ENCODE peak calls at places on chromosomes 7 and 10, in six cellular contexts. F is EL, J is iPS-NIHi11, L is astrocyte of the spinal cord, C is left lung, R is IMR-90. V is an unnamed sample.

GRCh38 chr7:124351950-124352349 is 319.1 kb upstream of the TMEM229A start:
- DNase-seq in F (no peak), C (no peak), L (no peak), J (no peak), R (no peak), V (no peak)

GRCh38 chr7:129644634-129645230 is 33.2 kb downstream of the NRF1 start:
- DNase-seq in L (peak), J (no peak), C (no peak), R (peak), F (peak), V (peak)

GRCh38 chr10:19048479-19048878 is at the start of gene MALRD1:
- DNase-seq in J (no peak), L (no peak), R (no peak), F (no peak), C (no peak), V (no peak)

GRCh38 chr10:62037166-62037831 is 135.8 kb downstream of the ARID5B start:
- DNase-seq in J (no peak), F (peak), L (peak), C (no peak), R (peak), V (peak)

GRCh38 chr7:26348987-26349809 is 57.5 kb downstream of the SNX10 start:
- DNase-seq in J (no peak), F (peak), C (no peak), R (no peak), L (no peak), V (no peak)

GRCh38 chr10:34112431-34112830 is 702.7 kb downstream of the PARD3 start:
- DNase-seq in R (peak), J (no peak), L (no peak), C (no peak), F (no peak), V (peak)

GRCh38 chr7:36746347-36746746 is 22.1 kb upstream of the AOAH start:
- DNase-seq in L (peak), J (no peak), F (no peak), C (peak), R (peak), V (peak)

GRCh38 chr7:106371629-106372028 is 86.8 kb upstream of the NAMPT start:
- DNase-seq in J (no peak), L (no peak), F (no peak), R (no peak), C (peak), V (no peak)

GRCh38 chr7:41969713-41970112 is 266.8 kb upstream of the INHBA start:
- DNase-seq in F (no peak), R (peak), L (no peak), C (no peak), J (no peak), V (no peak)

GRCh38 chr7:27916372-27916771 is 176.4 kb downstream of the TAX1BP1 start:
- DNase-seq in J (no peak), C (no peak), F (no peak), R (no peak), L (no peak), V (no peak)

GRCh38 chr7:151246161-151247015 is 2.1 kb downstream of the SMARCD3 start:
- DNase-seq in R (no peak), L (no peak), J (no peak), C (no peak), F (peak), V (peak)

GRCh38 chr10:7243873-7244272 is 167.0 kb downstream of the SFMBT2 start:
- DNase-seq in F (no peak), R (no peak), J (no peak), L (no peak), C (no peak), V (no peak)

GRCh38 chr10:110076559-110077318 is 69.0 kb downstream of the ADD3 start:
- DNase-seq in C (no peak), J (no peak), R (peak), F (peak), L (peak), V (peak)

GRCh38 chr7:50197547-50197946 is 104.5 kb upstream of the ZPBP start:
- DNase-seq in L (no peak), J (peak), R (no peak), C (no peak), F (no peak), V (no peak)

GRCh38 chr10:77392851-77393250 is 244.8 kb downstream of the KCNMA1 start:
- DNase-seq in L (peak), J (no peak), F (peak), C (no peak), R (peak), V (peak)

GRCh38 chr7:33243319-33243881 is 114.0 kb downstream of the BBS9 start:
- DNase-seq in R (peak), J (peak), L (peak), C (no peak), F (peak), V (peak)

GRCh38 chr7:114412548-114412947 is 2.1 kb upstream of the FOXP2 start:
- DNase-seq in L (no peak), J (no peak), F (no peak), R (no peak), C (no peak), V (no peak)

GRCh38 chr7:51311166-51311565 is 5.4 kb downstream of the COBL start:
- DNase-seq in C (no peak), F (no peak), J (no peak), R (no peak), L (no peak), V (no peak)

GRCh38 chr7:95001258-95001657 is 93.9 kb downstream of the PPP1R9A start:
- DNase-seq in C (no peak), L (no peak), R (no peak), F (no peak), J (no peak), V (no peak)

GRCh38 chr7:613442-614140 is 93.9 kb upstream of the PDGFA start:
- DNase-seq in C (peak), R (no peak), F (no peak), J (no peak), L (no peak), V (no peak)

GRCh38 chr10:33031815-33032320 is 73.8 kb upstream of the ITGB1 start:
- DNase-seq in L (no peak), J (no peak), R (no peak), F (no peak), C (no peak), V (no peak)

GRCh38 chr10:35565602-35566061 is 39.5 kb upstream of the GJD4 start:
- DNase-seq in R (peak), J (no peak), F (peak), C (no peak), L (peak), V (no peak)